ENCODE peak calls at places on chromosomes 7 and 10, in seven cellular contexts. M is IMR-90; O is brain microvascular endothelial cell; D is substantia nigra; T is heart left ventricle; P is CD8-positive, alpha-beta memory T cell; A is H9. B is an unnamed sample.

GRCh38 chr10:68074404-68074774 is 694 bp downstream of the HERC4 start:
- DNase-seq in M (no peak), O (no peak), D (no peak), T (no peak), P (no peak), A (no peak), B (no peak)

GRCh38 chr10:70575874-70576802 is 26.4 kb downstream of the PRF1 start:
- DNase-seq in M (no peak), O (peak; percentile 56), D (no peak), T (peak; percentile 69), P (no peak), A (no peak), B (peak; percentile 48)

GRCh38 chr7:77808517-77808916 is 9.9 kb downstream of the PHTF2 start:
- DNase-seq in M (no peak), O (no peak), D (no peak), T (no peak), P (no peak), A (no peak), B (no peak)

GRCh38 chr7:123570390-123571182 is 13.0 kb upstream of the NDUFA5 start:
- DNase-seq in M (no peak), O (no peak), D (no peak), T (no peak), P (no peak), A (no peak), B (peak; percentile 51)

GRCh38 chr7:113314594-113314993 is 196.2 kb upstream of the SMIM30 start:
- DNase-seq in M (no peak), O (no peak), D (no peak), T (no peak), P (no peak), A (no peak), B (no peak)

GRCh38 chr10:130359711-130360110 is 223.5 kb downstream of the GLRX3 start:
- DNase-seq in M (no peak), O (no peak), D (no peak), T (no peak), P (no peak), A (no peak), B (no peak)

GRCh38 chr10:7027913-7028808 is 382.7 kb downstream of the SFMBT2 start:
- DNase-seq in M (peak; percentile 43), O (peak; percentile 6), D (no peak), T (no peak), P (no peak), A (no peak), B (no peak)

GRCh38 chr7:80844916-80845315 is 73.9 kb downstream of the SEMA3C start:
- DNase-seq in M (no peak), O (no peak), D (no peak), T (no peak), P (no peak), A (no peak), B (no peak)

GRCh38 chr7:141671705-141672496 is 30.1 kb downstream of the DENND11 start:
- DNase-seq in M (no peak), O (no peak), D (no peak), T (no peak), P (no peak), A (no peak), B (no peak)

GRCh38 chr7:134534633-134535032 is 7.3 kb downstream of the AKR1B10 start:
- DNase-seq in M (no peak), O (no peak), D (no peak), T (no peak), P (no peak), A (no peak), B (no peak)

GRCh38 chr7:121204537-121204936 is 124.3 kb upstream of the WNT16 start:
- DNase-seq in M (peak; percentile 32), O (no peak), D (no peak), T (peak; percentile 46), P (no peak), A (no peak), B (no peak)

GRCh38 chr7:1599571-1600395 is 30.0 kb upstream of the PSMG3 start:
- DNase-seq in M (no peak), O (no peak), D (no peak), T (no peak), P (no peak), A (no peak), B (no peak)

GRCh38 chr10:44578271-44578670 is 193.4 kb upstream of the CXCL12 start:
- DNase-seq in M (no peak), O (no peak), D (no peak), T (no peak), P (no peak), A (no peak), B (no peak)

GRCh38 chr10:125449571-125449970 is 233.4 kb downstream of the TEX36 start:
- DNase-seq in M (no peak), O (no peak), D (no peak), T (no peak), P (no peak), A (no peak), B (no peak)

GRCh38 chr10:121696854-121697253 is 98.6 kb upstream of the FGFR2 start:
- DNase-seq in M (no peak), O (no peak), D (peak; percentile 12), T (no peak), P (no peak), A (peak; percentile 74), B (no peak)

GRCh38 chr10:5089869-5090268 is 4.3 kb upstream of the AKR1C3 start:
- DNase-seq in M (peak; percentile 28), O (peak; percentile 24), D (no peak), T (no peak), P (no peak), A (peak; percentile 36), B (peak; percentile 55)

GRCh38 chr10:132555648-132556575 is 18.3 kb downstream of the INPP5A start:
- DNase-seq in M (no peak), O (no peak), D (no peak), T (no peak), P (no peak), A (no peak), B (no peak)

DNA sequence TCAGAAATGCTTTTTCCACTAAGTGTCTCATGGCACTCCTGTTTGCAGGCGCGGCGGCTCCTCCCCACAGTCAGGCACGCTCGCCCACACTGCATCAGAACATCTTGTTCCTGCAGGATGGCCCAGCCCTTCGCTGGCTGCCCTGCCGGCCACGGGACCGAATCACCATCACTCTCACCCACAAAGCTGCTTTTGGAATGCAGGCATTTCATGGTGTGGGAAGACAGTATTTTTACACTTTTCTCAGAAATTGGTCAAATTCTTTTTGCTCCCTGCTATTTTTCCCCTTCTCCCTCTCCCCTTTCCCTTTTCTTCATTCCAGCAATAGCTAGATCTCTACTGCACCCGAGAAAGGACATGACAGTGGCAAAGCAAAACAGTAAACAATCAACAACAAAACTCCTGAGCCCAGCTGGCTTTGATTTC is 176.0 kb upstream of the TNS3 start:
- DNase-seq in M (peak; percentile 73), O (peak; percentile 92), D (no peak), T (peak; percentile 63), P (no peak), A (no peak), B (no peak)
- H3K27ac ChIP-seq in M (no peak overlapping the region), O (peak overlapping the region; percentile 86), D (no peak overlapping the region), T (no peak overlapping the region), P (no peak overlapping the region), A (no peak overlapping the region), B (peak overlapping the region; percentile 32)

DNA sequence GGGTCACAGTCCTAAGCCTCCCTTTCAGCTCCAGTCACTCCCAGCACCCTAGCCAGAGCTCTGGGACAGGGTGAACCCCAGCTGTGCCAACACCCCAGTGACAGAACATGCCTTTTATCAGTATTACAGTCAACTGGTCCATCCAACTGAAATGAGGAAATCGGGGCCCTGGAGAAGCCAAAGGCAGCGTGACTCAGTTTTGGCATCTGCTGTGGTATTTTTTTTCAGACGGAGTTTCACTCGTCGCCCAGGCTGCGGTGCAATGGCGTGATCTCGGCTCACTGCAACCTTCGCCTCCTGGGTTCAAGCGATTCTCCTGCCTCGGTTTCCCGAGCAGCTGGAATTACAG is 3.4 kb upstream of the CLDN15 start:
- DNase-seq in M (no peak), O (no peak), D (no peak), T (no peak), P (no peak), A (no peak), B (no peak)
- H3K27ac ChIP-seq in M (no peak overlapping the region), O (no peak overlapping the region), D (peak overlapping the region; percentile 26), T (no peak overlapping the region), P (peak overlapping the region; percentile 47), A (no peak overlapping the region), B (peak overlapping the region; percentile 7)

GRCh38 chr10:101968286-101968685 is 87.7 kb downstream of the ARMH3 start:
- DNase-seq in M (no peak), O (no peak), D (no peak), T (no peak), P (no peak), A (no peak), B (no peak)

GRCh38 chr10:101974091-101974799 is 81.7 kb downstream of the ARMH3 start:
- DNase-seq in M (no peak), O (peak; percentile 19), D (no peak), T (no peak), P (no peak), A (no peak), B (no peak)

GRCh38 chr10:101968910-101969321 is 87.1 kb downstream of the ARMH3 start:
- DNase-seq in M (no peak), O (no peak), D (no peak), T (no peak), P (no peak), A (no peak), B (no peak)

GRCh38 chr10:101969496-101969895 is 86.5 kb downstream of the ARMH3 start:
- DNase-seq in M (no peak), O (no peak), D (no peak), T (no peak), P (no peak), A (no peak), B (no peak)

DNA sequence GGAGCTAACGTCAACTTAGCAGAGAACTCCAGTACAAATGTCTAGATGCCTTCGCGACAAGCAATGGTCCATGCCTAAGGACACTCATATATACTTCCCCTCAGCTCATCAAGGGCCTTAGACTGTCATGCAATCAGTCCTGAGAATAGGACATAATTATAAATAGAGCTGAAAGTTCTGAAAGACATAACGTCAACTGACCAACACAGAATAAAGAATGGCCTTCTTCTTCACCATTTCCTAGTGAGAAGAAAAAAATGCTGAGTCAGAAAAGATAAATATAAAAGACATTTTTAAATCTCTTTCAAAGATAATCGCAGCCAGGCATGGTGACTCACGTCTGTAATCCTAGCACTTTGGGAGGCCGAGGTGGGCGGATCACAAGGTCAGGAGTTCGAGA is 83.2 kb downstream of the ARMH3 start:
- DNase-seq in M (peak; percentile 23), O (peak; percentile 39), D (no peak), T (no peak), P (no peak), A (no peak), B (no peak)
- H3K27ac ChIP-seq in M (no peak overlapping the region), O (no peak overlapping the region), D (no peak overlapping the region), T (no peak overlapping the region), P (no peak overlapping the region), A (no peak overlapping the region), B (no peak overlapping the region)

GRCh38 chr7:98414205-98414900 is 13.5 kb upstream of the BAIAP2L1 start:
- DNase-seq in M (no peak), O (no peak), D (no peak), T (no peak), P (no peak), A (no peak), B (no peak)

GRCh38 chr7:98418636-98419315 is 17.9 kb upstream of the BAIAP2L1 start:
- DNase-seq in M (peak; percentile 98), O (peak; percentile 99), D (no peak), T (peak; percentile 59), P (no peak), A (no peak), B (peak; percentile 97)

GRCh38 chr7:98423043-98423442 is 22.2 kb upstream of the BAIAP2L1 start:
- DNase-seq in M (peak; percentile 30), O (peak; percentile 43), D (no peak), T (no peak), P (no peak), A (no peak), B (no peak)

GRCh38 chr7:98420966-98421612 is 20.2 kb upstream of the BAIAP2L1 start:
- DNase-seq in M (no peak), O (no peak), D (no peak), T (peak; percentile 30), P (peak; percentile 36), A (peak; percentile 92), B (no peak)

GRCh38 chr7:98418271-98418635 is 17.4 kb upstream of the BAIAP2L1 start:
- DNase-seq in M (peak; percentile 33), O (peak; percentile 39), D (no peak), T (no peak), P (no peak), A (no peak), B (no peak)
- H3K27ac ChIP-seq in M (peak overlapping the region; percentile 40), O (peak overlapping the region; percentile 88), D (no peak overlapping the region), T (no peak overlapping the region), P (no peak overlapping the region), A (no peak overlapping the region), B (peak overlapping the region; percentile 94)

B was measured in epithelial cell of prostate.